ENCODE peak calls at places on chromosomes 3 and 15, in four cellular contexts. U is NCI-H774, N is cardiac septum, C is EL. L is an unnamed sample.

GRCh38 chr3:107458871-107459270 is 63.9 kb upstream of the BBX start:
- DNase-seq in U (no peak), N (no peak), C (peak; percentile 4), L (no peak)

GRCh38 chr3:70358978-70359580 is 46.6 kb upstream of the MDFIC2 start:
- DNase-seq in N (no peak), C (peak; percentile 10), U (no peak), L (no peak)

GRCh38 chr15:40251455-40252140 is 12.7 kb downstream of the PAK6 start:
- DNase-seq in U (no peak), C (no peak), N (peak; percentile 70), L (no peak)

GRCh38 chr3:13638927-13639326 is 90.0 kb downstream of the FBLN2 start:
- DNase-seq in N (no peak), U (no peak), C (no peak), L (no peak)

GRCh38 chr3:144011251-144011799 is 39.7 kb downstream of the DIPK2A start:
- DNase-seq in N (no peak), U (no peak), C (no peak), L (no peak)

GRCh38 chr3:28576590-28577220 is 228.1 kb upstream of the AZI2 start:
- DNase-seq in N (no peak), U (no peak), C (no peak), L (no peak)

GRCh38 chr15:80031841-80032240 is 27.6 kb upstream of the ZFAND6 start:
- DNase-seq in C (no peak), U (peak; percentile 26), N (no peak), L (no peak)

GRCh38 chr3:34012102-34012461 is 213.7 kb downstream of the PDCD6IP start:
- DNase-seq in U (no peak), C (peak; percentile 98), N (no peak), L (no peak)

GRCh38 chr15:29870495-29871151 is 48.4 kb upstream of the TJP1 start:
- DNase-seq in C (no peak), U (no peak), N (no peak), L (no peak)

L was measured in NCI-H2107.